ENCODE peak calls at places on chromosomes 16 and 17, in four cellular contexts. One of them, this sample, is unnamed.

GRCh38 chr16:54284319-54284930 is 2.2 kb downstream of the IRX3 start:
- DNase-seq in mesendoderm: peak
- DNase-seq in H1: no peak
- DNase-seq in IMR-90: no peak
- DNase-seq in this sample: peak

GRCh38 chr16:53052519-53053501 is at the start of gene CHD9NB:
- DNase-seq in mesendoderm: peak
- DNase-seq in H1: no peak
- DNase-seq in IMR-90: peak
- DNase-seq in this sample: no peak

GRCh38 chr17:19769946-19770652 is 22.0 kb upstream of the ALDH3A1 start:
- DNase-seq in mesendoderm: no peak
- DNase-seq in IMR-90: peak
- DNase-seq in H1: no peak
- DNase-seq in this sample: no peak

GRCh38 chr17:20975566-20975965 is 67.2 kb downstream of the USP22 start:
- DNase-seq in IMR-90: peak
- DNase-seq in mesendoderm: no peak
- DNase-seq in H1: no peak
- DNase-seq in this sample: no peak

GRCh38 chr16:65722429-65722828 is 600.6 kb upstream of the CDH11 start:
- DNase-seq in H1: no peak
- DNase-seq in IMR-90: no peak
- DNase-seq in mesendoderm: peak
- DNase-seq in this sample: no peak

GRCh38 chr17:6596511-6596910 is 40.2 kb upstream of the PITPNM3 start:
- DNase-seq in IMR-90: no peak
- DNase-seq in mesendoderm: no peak
- DNase-seq in H1: no peak
- DNase-seq in this sample: no peak

GRCh38 chr17:75571197-75571884 is 16.3 kb upstream of the MYO15B start:
- DNase-seq in IMR-90: peak
- DNase-seq in mesendoderm: no peak
- DNase-seq in H1: no peak
- DNase-seq in this sample: no peak

GRCh38 chr17:15468142-15468541 is 721 bp upstream of the CDRT4 start:
- DNase-seq in mesendoderm: no peak
- DNase-seq in H1: no peak
- DNase-seq in IMR-90: no peak
- DNase-seq in this sample: no peak

GRCh38 chr16:68490829-68491575 is 42.7 kb upstream of the SMPD3 start:
- DNase-seq in H1: no peak
- DNase-seq in IMR-90: peak
- DNase-seq in mesendoderm: peak
- DNase-seq in this sample: peak

GRCh38 chr17:73346763-73347162 is 35.0 kb upstream of the CDC42EP4 start:
- DNase-seq in IMR-90: no peak
- DNase-seq in H1: no peak
- DNase-seq in mesendoderm: no peak
- DNase-seq in this sample: no peak

GRCh38 chr17:44187131-44187899 is 543 bp downstream of the TMUB2 start:
- DNase-seq in IMR-90: peak
- DNase-seq in H1: no peak
- DNase-seq in mesendoderm: no peak
- DNase-seq in this sample: no peak

DNA sequence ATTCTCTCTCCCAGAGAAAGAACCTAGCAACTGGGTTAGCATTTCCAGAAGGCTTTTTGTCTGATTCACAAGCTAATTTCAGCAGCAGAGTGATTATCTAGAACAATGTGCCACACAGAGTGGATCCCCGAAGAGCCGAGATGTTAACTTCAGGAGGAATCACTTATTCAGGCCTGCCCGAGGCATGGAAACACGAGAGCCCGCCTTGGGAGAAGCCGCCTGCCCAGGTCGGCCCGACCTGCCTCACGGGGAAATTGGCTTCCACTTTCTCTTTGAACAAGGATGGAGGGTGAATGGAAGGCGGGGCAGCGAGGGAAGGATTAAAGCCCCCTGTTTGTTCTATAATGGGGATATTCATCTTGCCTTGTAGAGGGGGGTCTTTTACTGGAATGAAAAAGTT is 32.8 kb downstream of the NTN1 start:
- DNase-seq in IMR-90: no peak
- DNase-seq in H1: no peak
- DNase-seq in mesendoderm: peak
- DNase-seq in this sample: peak
- H3K4me2 ChIP-seq in IMR-90: no peak
- H3K4me2 ChIP-seq in H1: peak
- H3K4me2 ChIP-seq in mesendoderm: no peak
- H3K4me2 ChIP-seq in this sample: peak

GRCh38 chr16:31080756-31081419 is 6.7 kb downstream of the ZNF646 start:
- DNase-seq in IMR-90: no peak
- DNase-seq in mesendoderm: no peak
- DNase-seq in H1: no peak
- DNase-seq in this sample: no peak
- H4K5ac ChIP-seq in IMR-90: no peak
- H4K5ac ChIP-seq in mesendoderm: no peak
- H4K5ac ChIP-seq in H1: no peak
- H4K5ac ChIP-seq in this sample: no peak

GRCh38 chr16:59586331-59586730 is 852.2 kb upstream of the GOT2 start:
- DNase-seq in H1: no peak
- DNase-seq in mesendoderm: no peak
- DNase-seq in IMR-90: no peak
- DNase-seq in this sample: no peak
- H3K4me2 ChIP-seq in H1: no peak
- H3K4me2 ChIP-seq in mesendoderm: no peak
- H3K4me2 ChIP-seq in IMR-90: no peak
- H3K4me2 ChIP-seq in this sample: no peak

DNA sequence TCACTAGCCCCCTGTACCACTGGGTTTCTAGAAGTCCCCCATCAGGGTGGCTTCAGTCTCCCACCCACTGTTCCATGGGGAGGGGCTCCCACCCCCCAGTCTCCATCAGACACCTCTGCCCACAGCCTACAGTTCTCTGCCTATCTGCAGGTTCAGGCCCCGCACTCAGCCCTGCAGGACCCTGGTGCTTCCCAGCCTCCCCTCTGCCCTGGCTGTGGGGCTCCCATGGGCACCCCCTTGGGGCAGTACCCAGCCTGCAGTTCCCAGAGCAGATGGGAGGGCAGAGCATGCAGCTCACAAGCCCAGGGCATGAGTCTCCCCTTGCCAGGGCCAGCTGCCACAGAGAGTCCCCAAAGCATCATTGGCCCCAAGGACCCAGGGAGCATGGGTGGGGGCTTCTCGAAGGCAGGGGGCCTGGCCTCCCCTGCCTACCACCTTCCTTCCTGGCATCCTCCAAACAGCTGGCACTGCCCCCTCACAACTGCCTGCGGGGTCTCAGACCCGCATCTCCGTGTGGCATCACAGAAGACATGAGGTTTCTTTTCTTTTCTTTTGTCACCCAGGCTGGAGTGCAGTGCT is 2.8 kb upstream of the MRPL28 start:
- DNase-seq in H1: no peak
- DNase-seq in IMR-90: no peak
- DNase-seq in mesendoderm: no peak
- DNase-seq in this sample: no peak
- H4K5ac ChIP-seq in H1: no peak
- H4K5ac ChIP-seq in IMR-90: no peak
- H4K5ac ChIP-seq in mesendoderm: no peak
- H4K5ac ChIP-seq in this sample: no peak

DNA sequence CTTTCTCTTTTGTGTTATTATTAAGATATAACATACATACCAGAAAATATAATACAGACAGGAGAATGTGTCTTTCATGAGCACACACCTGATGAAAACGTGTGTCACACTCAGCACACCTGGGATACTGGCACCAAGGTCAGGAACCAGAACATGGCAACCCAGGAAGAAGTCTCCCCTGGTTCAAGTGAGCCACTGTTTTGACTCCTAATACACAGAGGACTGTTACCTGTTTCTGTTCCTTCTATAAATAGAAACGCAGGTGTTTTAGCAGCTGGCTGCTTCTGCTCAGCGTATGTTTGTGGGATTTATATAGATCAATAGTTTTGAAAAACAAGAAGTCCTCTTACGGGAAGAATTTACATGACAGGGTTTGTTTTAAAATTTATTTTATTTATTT is 3.5 kb downstream of the SEC14L1 start:
- DNase-seq in IMR-90: no peak
- DNase-seq in mesendoderm: no peak
- DNase-seq in H1: no peak
- DNase-seq in this sample: no peak
- H3K4me2 ChIP-seq in IMR-90: no peak
- H3K4me2 ChIP-seq in mesendoderm: no peak
- H3K4me2 ChIP-seq in H1: no peak
- H3K4me2 ChIP-seq in this sample: no peak

This sample was measured in H9.